ENCODE peak calls at places on chromosomes 4 and X, in ten cellular contexts. One of them, this sample, is unnamed.

GRCh38 chrX:55522577-55523254 is 33.1 kb upstream of the USP51 start:
- DNase-seq in activated CD8-positive, alpha-beta T cell treated with anti-CD3 and anti-CD28 coated beads, Interleukin-2, amount 10 ng/mL, durations not matched to agents 7 days and 5 days: no peak
- DNase-seq in foreskin fibroblast: no peak
- DNase-seq in T47D: no peak
- DNase-seq in pancreas: no peak
- DNase-seq in left kidney: no peak
- DNase-seq in mesendoderm: no peak
- DNase-seq in A673: no peak
- DNase-seq in choroid plexus epithelial cell: no peak
- DNase-seq in neuronal stem cell: no peak
- DNase-seq in this sample: no peak

GRCh38 chr4:174460684-174461083 is 61.6 kb downstream of the HPGD start:
- DNase-seq in activated CD8-positive, alpha-beta T cell treated with anti-CD3 and anti-CD28 coated beads, Interleukin-2, amount 10 ng/mL, durations not matched to agents 7 days and 5 days: no peak
- DNase-seq in foreskin fibroblast: no peak
- DNase-seq in T47D: no peak
- DNase-seq in pancreas: no peak
- DNase-seq in left kidney: no peak
- DNase-seq in mesendoderm: no peak
- DNase-seq in A673: no peak
- DNase-seq in choroid plexus epithelial cell: peak; percentile 48
- DNase-seq in neuronal stem cell: no peak
- DNase-seq in this sample: no peak

GRCh38 chrX:76428243-76429130 is 977 bp downstream of the MAGEE1 start:
- DNase-seq in activated CD8-positive, alpha-beta T cell treated with anti-CD3 and anti-CD28 coated beads, Interleukin-2, amount 10 ng/mL, durations not matched to agents 7 days and 5 days: peak; percentile 63
- DNase-seq in foreskin fibroblast: no peak
- DNase-seq in T47D: no peak
- DNase-seq in pancreas: peak; percentile 28
- DNase-seq in left kidney: peak; percentile 34
- DNase-seq in mesendoderm: peak; percentile 11
- DNase-seq in A673: no peak
- DNase-seq in choroid plexus epithelial cell: no peak
- DNase-seq in neuronal stem cell: no peak
- DNase-seq in this sample: no peak

GRCh38 chrX:65586491-65586890 is 51.9 kb upstream of the LAS1L start:
- DNase-seq in activated CD8-positive, alpha-beta T cell treated with anti-CD3 and anti-CD28 coated beads, Interleukin-2, amount 10 ng/mL, durations not matched to agents 7 days and 5 days: no peak
- DNase-seq in foreskin fibroblast: peak; percentile 34
- DNase-seq in T47D: no peak
- DNase-seq in pancreas: no peak
- DNase-seq in left kidney: no peak
- DNase-seq in mesendoderm: no peak
- DNase-seq in A673: no peak
- DNase-seq in choroid plexus epithelial cell: no peak
- DNase-seq in neuronal stem cell: no peak
- DNase-seq in this sample: peak; percentile 44

GRCh38 chr4:75432683-75433082 is 81.5 kb downstream of the RCHY1 start:
- DNase-seq in activated CD8-positive, alpha-beta T cell treated with anti-CD3 and anti-CD28 coated beads, Interleukin-2, amount 10 ng/mL, durations not matched to agents 7 days and 5 days: no peak
- DNase-seq in foreskin fibroblast: peak; percentile 0
- DNase-seq in T47D: peak; percentile 1
- DNase-seq in pancreas: no peak
- DNase-seq in left kidney: peak; percentile 9
- DNase-seq in mesendoderm: peak; percentile 82
- DNase-seq in A673: peak; percentile 9
- DNase-seq in choroid plexus epithelial cell: peak; percentile 35
- DNase-seq in neuronal stem cell: no peak
- DNase-seq in this sample: peak; percentile 15

GRCh38 chr4:66688674-66689073 is 856.6 kb downstream of the CENPC start:
- DNase-seq in activated CD8-positive, alpha-beta T cell treated with anti-CD3 and anti-CD28 coated beads, Interleukin-2, amount 10 ng/mL, durations not matched to agents 7 days and 5 days: no peak
- DNase-seq in foreskin fibroblast: no peak
- DNase-seq in T47D: peak; percentile 30
- DNase-seq in pancreas: no peak
- DNase-seq in left kidney: peak; percentile 37
- DNase-seq in mesendoderm: no peak
- DNase-seq in A673: peak; percentile 33
- DNase-seq in choroid plexus epithelial cell: peak; percentile 65
- DNase-seq in neuronal stem cell: no peak
- DNase-seq in this sample: no peak

GRCh38 chrX:24979081-24979480 is 36.7 kb downstream of the ARX start:
- DNase-seq in activated CD8-positive, alpha-beta T cell treated with anti-CD3 and anti-CD28 coated beads, Interleukin-2, amount 10 ng/mL, durations not matched to agents 7 days and 5 days: no peak
- DNase-seq in foreskin fibroblast: no peak
- DNase-seq in T47D: no peak
- DNase-seq in pancreas: no peak
- DNase-seq in left kidney: no peak
- DNase-seq in mesendoderm: no peak
- DNase-seq in A673: no peak
- DNase-seq in choroid plexus epithelial cell: peak; percentile 34
- DNase-seq in neuronal stem cell: no peak
- DNase-seq in this sample: no peak

GRCh38 chr4:14167876-14168510 is 540.5 kb upstream of the BOD1L1 start:
- DNase-seq in activated CD8-positive, alpha-beta T cell treated with anti-CD3 and anti-CD28 coated beads, Interleukin-2, amount 10 ng/mL, durations not matched to agents 7 days and 5 days: no peak
- DNase-seq in foreskin fibroblast: no peak
- DNase-seq in T47D: no peak
- DNase-seq in pancreas: no peak
- DNase-seq in left kidney: no peak
- DNase-seq in mesendoderm: no peak
- DNase-seq in A673: no peak
- DNase-seq in choroid plexus epithelial cell: peak; percentile 28
- DNase-seq in neuronal stem cell: no peak
- DNase-seq in this sample: no peak

GRCh38 chrX:141405486-141405877 is 163.2 kb upstream of the SPANXC start:
- DNase-seq in activated CD8-positive, alpha-beta T cell treated with anti-CD3 and anti-CD28 coated beads, Interleukin-2, amount 10 ng/mL, durations not matched to agents 7 days and 5 days: no peak
- DNase-seq in foreskin fibroblast: no peak
- DNase-seq in T47D: no peak
- DNase-seq in pancreas: no peak
- DNase-seq in left kidney: no peak
- DNase-seq in mesendoderm: no peak
- DNase-seq in A673: no peak
- DNase-seq in choroid plexus epithelial cell: peak; percentile 46
- DNase-seq in neuronal stem cell: no peak
- DNase-seq in this sample: no peak

GRCh38 chr4:4694296-4694772 is 152.5 kb upstream of the STX18 start:
- DNase-seq in activated CD8-positive, alpha-beta T cell treated with anti-CD3 and anti-CD28 coated beads, Interleukin-2, amount 10 ng/mL, durations not matched to agents 7 days and 5 days: no peak
- DNase-seq in foreskin fibroblast: no peak
- DNase-seq in T47D: peak; percentile 41
- DNase-seq in pancreas: peak; percentile 41
- DNase-seq in left kidney: peak; percentile 71
- DNase-seq in mesendoderm: peak; percentile 81
- DNase-seq in A673: peak; percentile 38
- DNase-seq in choroid plexus epithelial cell: peak; percentile 33
- DNase-seq in neuronal stem cell: no peak
- DNase-seq in this sample: peak; percentile 59

GRCh38 chrX:39603291-39603690 is 494.5 kb downstream of the BCOR start:
- DNase-seq in activated CD8-positive, alpha-beta T cell treated with anti-CD3 and anti-CD28 coated beads, Interleukin-2, amount 10 ng/mL, durations not matched to agents 7 days and 5 days: no peak
- DNase-seq in foreskin fibroblast: no peak
- DNase-seq in T47D: no peak
- DNase-seq in pancreas: no peak
- DNase-seq in left kidney: no peak
- DNase-seq in mesendoderm: peak; percentile 49
- DNase-seq in A673: no peak
- DNase-seq in choroid plexus epithelial cell: no peak
- DNase-seq in neuronal stem cell: no peak
- DNase-seq in this sample: no peak

GRCh38 chr4:186158021-186158859 is 33.1 kb upstream of the CYP4V2 start:
- DNase-seq in activated CD8-positive, alpha-beta T cell treated with anti-CD3 and anti-CD28 coated beads, Interleukin-2, amount 10 ng/mL, durations not matched to agents 7 days and 5 days: no peak
- DNase-seq in foreskin fibroblast: no peak
- DNase-seq in T47D: no peak
- DNase-seq in pancreas: no peak
- DNase-seq in left kidney: peak; percentile 85
- DNase-seq in mesendoderm: no peak
- DNase-seq in A673: no peak
- DNase-seq in choroid plexus epithelial cell: no peak
- DNase-seq in neuronal stem cell: no peak
- DNase-seq in this sample: no peak

GRCh38 chr4:133000012-133000411 is 149.1 kb upstream of the PCDH10 start:
- DNase-seq in activated CD8-positive, alpha-beta T cell treated with anti-CD3 and anti-CD28 coated beads, Interleukin-2, amount 10 ng/mL, durations not matched to agents 7 days and 5 days: no peak
- DNase-seq in foreskin fibroblast: no peak
- DNase-seq in T47D: no peak
- DNase-seq in pancreas: no peak
- DNase-seq in left kidney: no peak
- DNase-seq in mesendoderm: peak; percentile 14
- DNase-seq in A673: no peak
- DNase-seq in choroid plexus epithelial cell: peak; percentile 12
- DNase-seq in neuronal stem cell: no peak
- DNase-seq in this sample: no peak

GRCh38 chrX:83916525-83916924 is 55.6 kb downstream of the CYLC1 start:
- DNase-seq in activated CD8-positive, alpha-beta T cell treated with anti-CD3 and anti-CD28 coated beads, Interleukin-2, amount 10 ng/mL, durations not matched to agents 7 days and 5 days: no peak
- DNase-seq in foreskin fibroblast: no peak
- DNase-seq in T47D: peak; percentile 38
- DNase-seq in pancreas: no peak
- DNase-seq in left kidney: peak; percentile 27
- DNase-seq in mesendoderm: peak; percentile 34
- DNase-seq in A673: peak; percentile 9
- DNase-seq in choroid plexus epithelial cell: peak; percentile 0
- DNase-seq in neuronal stem cell: no peak
- DNase-seq in this sample: peak; percentile 2

GRCh38 chrX:39907964-39908616 is 189.7 kb downstream of the BCOR start:
- DNase-seq in activated CD8-positive, alpha-beta T cell treated with anti-CD3 and anti-CD28 coated beads, Interleukin-2, amount 10 ng/mL, durations not matched to agents 7 days and 5 days: no peak
- DNase-seq in foreskin fibroblast: peak; percentile 95
- DNase-seq in T47D: no peak
- DNase-seq in pancreas: peak; percentile 67
- DNase-seq in left kidney: peak; percentile 32
- DNase-seq in mesendoderm: peak; percentile 93
- DNase-seq in A673: peak; percentile 54
- DNase-seq in choroid plexus epithelial cell: peak; percentile 82
- DNase-seq in neuronal stem cell: no peak
- DNase-seq in this sample: peak; percentile 84

GRCh38 chr4:159770969-159771368 is 668.1 kb downstream of the RAPGEF2 start:
- DNase-seq in activated CD8-positive, alpha-beta T cell treated with anti-CD3 and anti-CD28 coated beads, Interleukin-2, amount 10 ng/mL, durations not matched to agents 7 days and 5 days: no peak
- DNase-seq in foreskin fibroblast: no peak
- DNase-seq in T47D: peak; percentile 88
- DNase-seq in pancreas: no peak
- DNase-seq in left kidney: no peak
- DNase-seq in mesendoderm: no peak
- DNase-seq in A673: no peak
- DNase-seq in choroid plexus epithelial cell: no peak
- DNase-seq in neuronal stem cell: no peak
- DNase-seq in this sample: no peak

GRCh38 chrX:43224496-43224895 is 431.6 kb upstream of the MAOA start:
- DNase-seq in activated CD8-positive, alpha-beta T cell treated with anti-CD3 and anti-CD28 coated beads, Interleukin-2, amount 10 ng/mL, durations not matched to agents 7 days and 5 days: no peak
- DNase-seq in foreskin fibroblast: no peak
- DNase-seq in T47D: no peak
- DNase-seq in pancreas: no peak
- DNase-seq in left kidney: no peak
- DNase-seq in mesendoderm: no peak
- DNase-seq in A673: no peak
- DNase-seq in choroid plexus epithelial cell: no peak
- DNase-seq in neuronal stem cell: no peak
- DNase-seq in this sample: no peak

This sample was measured in AG08395.